ENCODE peak calls at places on chromosomes 11 and 22, in six cellular contexts. One of them, this sample, is unnamed. For H3K27me3 and H3K4me1, the result is how much of the 10 kb centered on the place peaks cover.

GRCh38 chr11:68224606-68225005 is 11.5 kb upstream of the KMT5B start:
- DNase-seq in CD8-positive, alpha-beta T cell: no peak
- DNase-seq in GM23338: no peak
- DNase-seq in endothelial cell of umbilical vein: no peak
- DNase-seq in pancreas: no peak
- DNase-seq in colonic mucosa: no peak
- DNase-seq in this sample: no peak

GRCh38 chr11:67384851-67385366 is 6.9 kb upstream of the RAD9A start:
- DNase-seq in pancreas: no peak
- DNase-seq in endothelial cell of umbilical vein: peak
- DNase-seq in GM23338: no peak
- DNase-seq in CD8-positive, alpha-beta T cell: no peak
- DNase-seq in colonic mucosa: no peak
- DNase-seq in this sample: no peak

GRCh38 chr11:60170566-60170965 is 12.3 kb downstream of the MS4A6A start:
- DNase-seq in GM23338: no peak
- DNase-seq in pancreas: no peak
- DNase-seq in CD8-positive, alpha-beta T cell: no peak
- DNase-seq in colonic mucosa: no peak
- DNase-seq in endothelial cell of umbilical vein: no peak
- DNase-seq in this sample: no peak

GRCh38 chr22:34986461-34986977 is 79.4 kb upstream of the ISX start:
- DNase-seq in endothelial cell of umbilical vein: no peak
- DNase-seq in GM23338: no peak
- DNase-seq in pancreas: no peak
- DNase-seq in CD8-positive, alpha-beta T cell: no peak
- DNase-seq in colonic mucosa: no peak
- DNase-seq in this sample: no peak

GRCh38 chr11:120060512-120060911 is 77.4 kb downstream of the TRIM29 start:
- DNase-seq in CD8-positive, alpha-beta T cell: no peak
- DNase-seq in endothelial cell of umbilical vein: no peak
- DNase-seq in colonic mucosa: no peak
- DNase-seq in pancreas: no peak
- DNase-seq in GM23338: no peak
- DNase-seq in this sample: no peak

GRCh38 chr11:59199546-59200420 is 12.9 kb downstream of the MPEG1 start:
- DNase-seq in colonic mucosa: no peak
- DNase-seq in endothelial cell of umbilical vein: no peak
- DNase-seq in CD8-positive, alpha-beta T cell: no peak
- DNase-seq in GM23338: no peak
- DNase-seq in pancreas: no peak
- DNase-seq in this sample: no peak

GRCh38 chr22:30413745-30414524 is 11.6 kb upstream of the MTFP1 start:
- DNase-seq in CD8-positive, alpha-beta T cell: no peak
- DNase-seq in pancreas: no peak
- DNase-seq in endothelial cell of umbilical vein: no peak
- DNase-seq in colonic mucosa: no peak
- DNase-seq in GM23338: no peak
- DNase-seq in this sample: no peak

GRCh38 chr22:45503816-45504702 is 1.4 kb downstream of the FBLN1 start:
- DNase-seq in endothelial cell of umbilical vein: no peak
- DNase-seq in GM23338: peak
- DNase-seq in colonic mucosa: no peak
- DNase-seq in pancreas: peak
- DNase-seq in CD8-positive, alpha-beta T cell: no peak
- DNase-seq in this sample: no peak

GRCh38 chr22:42994917-42995562 is 19.9 kb downstream of the PACSIN2 start:
- DNase-seq in GM23338: no peak
- DNase-seq in CD8-positive, alpha-beta T cell: no peak
- DNase-seq in endothelial cell of umbilical vein: peak
- DNase-seq in colonic mucosa: peak
- DNase-seq in pancreas: no peak
- DNase-seq in this sample: peak

GRCh38 chr11:125070699-125071254 is 7.7 kb downstream of the SLC37A2 start:
- DNase-seq in pancreas: peak
- DNase-seq in endothelial cell of umbilical vein: peak
- DNase-seq in colonic mucosa: peak
- DNase-seq in CD8-positive, alpha-beta T cell: no peak
- DNase-seq in GM23338: no peak
- DNase-seq in this sample: peak

GRCh38 chr22:44057411-44057987 is 33.4 kb downstream of the PARVB start:
- DNase-seq in CD8-positive, alpha-beta T cell: no peak
- DNase-seq in GM23338: no peak
- DNase-seq in endothelial cell of umbilical vein: no peak
- DNase-seq in pancreas: no peak
- DNase-seq in colonic mucosa: peak
- DNase-seq in this sample: no peak

GRCh38 chr11:32935462-32936029 is 42.9 kb downstream of the QSER1 start:
- DNase-seq in CD8-positive, alpha-beta T cell: no peak
- DNase-seq in GM23338: no peak
- DNase-seq in colonic mucosa: no peak
- DNase-seq in pancreas: no peak
- DNase-seq in endothelial cell of umbilical vein: no peak
- DNase-seq in this sample: no peak

GRCh38 chr22:46148885-46149492 is 1.3 kb upstream of the PPARA start:
- DNase-seq in pancreas: no peak
- DNase-seq in endothelial cell of umbilical vein: no peak
- DNase-seq in colonic mucosa: peak
- DNase-seq in CD8-positive, alpha-beta T cell: no peak
- DNase-seq in GM23338: no peak
- DNase-seq in this sample: no peak

GRCh38 chr11:4493480-4493818 is 11.0 kb downstream of the OR52K1 start:
- DNase-seq in colonic mucosa: no peak
- DNase-seq in CD8-positive, alpha-beta T cell: no peak
- DNase-seq in GM23338: no peak
- DNase-seq in endothelial cell of umbilical vein: no peak
- DNase-seq in pancreas: no peak
- DNase-seq in this sample: no peak

GRCh38 chr11:79617561-79617960 is 176.7 kb upstream of the TENM4 start:
- DNase-seq in colonic mucosa: no peak
- DNase-seq in pancreas: no peak
- DNase-seq in GM23338: no peak
- DNase-seq in endothelial cell of umbilical vein: no peak
- DNase-seq in CD8-positive, alpha-beta T cell: no peak
- DNase-seq in this sample: no peak

GRCh38 chr11:117818036-117818858 is 6.3 kb downstream of the FXYD2 start:
- DNase-seq in GM23338: no peak
- DNase-seq in endothelial cell of umbilical vein: peak
- DNase-seq in colonic mucosa: no peak
- DNase-seq in CD8-positive, alpha-beta T cell: no peak
- DNase-seq in pancreas: no peak
- DNase-seq in this sample: peak

GRCh38 chr11:2314136-2314524 is 12.3 kb downstream of the TSPAN32 start:
- DNase-seq in CD8-positive, alpha-beta T cell: no peak
- DNase-seq in colonic mucosa: no peak
- DNase-seq in endothelial cell of umbilical vein: no peak
- DNase-seq in pancreas: peak
- DNase-seq in GM23338: no peak
- DNase-seq in this sample: no peak

GRCh38 chr11:126544311-126545056 is 189.0 kb downstream of the ST3GAL4 start:
- DNase-seq in endothelial cell of umbilical vein: peak
- DNase-seq in CD8-positive, alpha-beta T cell: no peak
- DNase-seq in colonic mucosa: peak
- DNase-seq in GM23338: peak
- DNase-seq in pancreas: no peak
- DNase-seq in this sample: no peak

GRCh38 chr22:46929046-46929688 is 166.7 kb downstream of the TBC1D22A start:
- DNase-seq in colonic mucosa: no peak
- DNase-seq in CD8-positive, alpha-beta T cell: no peak
- DNase-seq in pancreas: no peak
- DNase-seq in endothelial cell of umbilical vein: no peak
- DNase-seq in GM23338: no peak
- DNase-seq in this sample: no peak

GRCh38 chr11:132158696-132159095 is 788.3 kb downstream of the NTM start:
- DNase-seq in GM23338: no peak
- DNase-seq in CD8-positive, alpha-beta T cell: no peak
- DNase-seq in endothelial cell of umbilical vein: no peak
- DNase-seq in colonic mucosa: no peak
- DNase-seq in pancreas: no peak
- DNase-seq in this sample: no peak

GRCh38 chr22:24230911-24231656 is 13.8 kb downstream of the GGT5 start:
- DNase-seq in endothelial cell of umbilical vein: peak
- DNase-seq in GM23338: peak
- DNase-seq in CD8-positive, alpha-beta T cell: peak
- DNase-seq in colonic mucosa: peak
- DNase-seq in pancreas: peak
- DNase-seq in this sample: peak

GRCh38 chr22:41009222-41009948 is 58.2 kb downstream of the RBX1 start:
- DNase-seq in CD8-positive, alpha-beta T cell: no peak
- DNase-seq in colonic mucosa: peak
- DNase-seq in endothelial cell of umbilical vein: no peak
- DNase-seq in GM23338: no peak
- DNase-seq in pancreas: no peak
- DNase-seq in this sample: no peak

GRCh38 chr11:2930705-2931415 is 1.6 kb upstream of the PHLDA2 start:
- DNase-seq in CD8-positive, alpha-beta T cell: no peak
- DNase-seq in pancreas: peak
- DNase-seq in GM23338: peak
- DNase-seq in endothelial cell of umbilical vein: peak
- DNase-seq in colonic mucosa: peak
- DNase-seq in this sample: peak

GRCh38 chr11:20203836-20204235 is 43.6 kb upstream of the DBX1 start:
- DNase-seq in pancreas: no peak
- DNase-seq in CD8-positive, alpha-beta T cell: no peak
- DNase-seq in colonic mucosa: no peak
- DNase-seq in endothelial cell of umbilical vein: no peak
- DNase-seq in GM23338: no peak
- DNase-seq in this sample: no peak

GRCh38 chr11:20201231-20201630 is 41.0 kb upstream of the DBX1 start:
- DNase-seq in CD8-positive, alpha-beta T cell: no peak
- DNase-seq in GM23338: peak
- DNase-seq in endothelial cell of umbilical vein: no peak
- DNase-seq in colonic mucosa: no peak
- DNase-seq in pancreas: no peak
- DNase-seq in this sample: no peak

GRCh38 chr11:20208622-20209090 is 48.4 kb upstream of the DBX1 start:
- DNase-seq in GM23338: peak
- DNase-seq in colonic mucosa: no peak
- DNase-seq in endothelial cell of umbilical vein: no peak
- DNase-seq in pancreas: no peak
- DNase-seq in CD8-positive, alpha-beta T cell: no peak
- DNase-seq in this sample: peak

GRCh38 chr11:20207781-20208621 is 47.7 kb upstream of the DBX1 start:
- DNase-seq in pancreas: no peak
- DNase-seq in GM23338: peak
- DNase-seq in colonic mucosa: no peak
- DNase-seq in CD8-positive, alpha-beta T cell: no peak
- DNase-seq in endothelial cell of umbilical vein: no peak
- DNase-seq in this sample: peak

DNA sequence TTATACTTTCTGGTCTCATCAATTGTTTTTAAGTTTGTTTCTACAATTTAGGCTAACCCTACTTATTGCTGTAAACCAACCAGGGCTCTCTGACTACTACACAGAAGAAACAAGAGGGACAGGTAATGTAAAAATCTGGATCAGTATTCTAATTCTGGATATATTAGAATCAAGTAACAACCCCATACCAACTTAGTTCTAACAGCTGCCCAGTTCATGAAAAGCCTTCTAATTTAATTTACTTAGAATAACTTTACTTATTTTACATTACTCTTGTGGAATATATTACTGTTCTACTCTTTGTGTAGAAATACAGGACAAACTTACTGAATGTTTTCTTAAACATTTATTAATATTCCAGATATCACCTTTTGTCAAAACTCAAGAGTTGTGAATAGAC is 45.5 kb upstream of the DBX1 start:
- DNase-seq in CD8-positive, alpha-beta T cell: no peak
- DNase-seq in colonic mucosa: no peak
- DNase-seq in endothelial cell of umbilical vein: no peak
- DNase-seq in pancreas: no peak
- DNase-seq in GM23338: no peak
- DNase-seq in this sample: no peak
- H3K27me3 ChIP-seq in CD8-positive, alpha-beta T cell: under half
- H3K27me3 ChIP-seq in colonic mucosa: under half
- H3K27me3 ChIP-seq in endothelial cell of umbilical vein: under half
- H3K27me3 ChIP-seq in pancreas: under half
- H3K27me3 ChIP-seq in GM23338: half or more
- H3K27me3 ChIP-seq in this sample: under half

GRCh38 chr22:31610611-31611010 is 51.4 kb downstream of the PISD start:
- DNase-seq in GM23338: no peak
- DNase-seq in colonic mucosa: no peak
- DNase-seq in pancreas: no peak
- DNase-seq in CD8-positive, alpha-beta T cell: no peak
- DNase-seq in endothelial cell of umbilical vein: no peak
- DNase-seq in this sample: no peak
- H3K27ac ChIP-seq in GM23338: no peak
- H3K27ac ChIP-seq in colonic mucosa: no peak
- H3K27ac ChIP-seq in pancreas: no peak
- H3K27ac ChIP-seq in CD8-positive, alpha-beta T cell: no peak
- H3K27ac ChIP-seq in endothelial cell of umbilical vein: no peak
- H3K27ac ChIP-seq in this sample: no peak

GRCh38 chr22:27129266-27129665 is 471.9 kb downstream of the MIAT start:
- DNase-seq in colonic mucosa: no peak
- DNase-seq in CD8-positive, alpha-beta T cell: no peak
- DNase-seq in pancreas: no peak
- DNase-seq in endothelial cell of umbilical vein: peak
- DNase-seq in GM23338: no peak
- DNase-seq in this sample: no peak

GRCh38 chr22:27132896-27133500 is 475.6 kb downstream of the MIAT start:
- DNase-seq in pancreas: no peak
- DNase-seq in GM23338: no peak
- DNase-seq in CD8-positive, alpha-beta T cell: no peak
- DNase-seq in colonic mucosa: no peak
- DNase-seq in endothelial cell of umbilical vein: no peak
- DNase-seq in this sample: peak

GRCh38 chr22:27133951-27134664 is 476.7 kb downstream of the MIAT start:
- DNase-seq in colonic mucosa: no peak
- DNase-seq in pancreas: no peak
- DNase-seq in GM23338: no peak
- DNase-seq in endothelial cell of umbilical vein: peak
- DNase-seq in CD8-positive, alpha-beta T cell: no peak
- DNase-seq in this sample: no peak

GRCh38 chr22:27130949-27131745 is 473.8 kb downstream of the MIAT start:
- DNase-seq in endothelial cell of umbilical vein: peak
- DNase-seq in colonic mucosa: no peak
- DNase-seq in GM23338: no peak
- DNase-seq in pancreas: no peak
- DNase-seq in CD8-positive, alpha-beta T cell: no peak
- DNase-seq in this sample: no peak

GRCh38 chr22:27132400-27132799 is 475.0 kb downstream of the MIAT start:
- DNase-seq in colonic mucosa: no peak
- DNase-seq in GM23338: no peak
- DNase-seq in CD8-positive, alpha-beta T cell: no peak
- DNase-seq in pancreas: no peak
- DNase-seq in endothelial cell of umbilical vein: no peak
- DNase-seq in this sample: no peak
- H3K4me1 ChIP-seq in colonic mucosa: under half
- H3K4me1 ChIP-seq in GM23338: under half
- H3K4me1 ChIP-seq in CD8-positive, alpha-beta T cell: under half
- H3K4me1 ChIP-seq in pancreas: under half
- H3K4me1 ChIP-seq in endothelial cell of umbilical vein: under half
- H3K4me1 ChIP-seq in this sample: under half

DNA sequence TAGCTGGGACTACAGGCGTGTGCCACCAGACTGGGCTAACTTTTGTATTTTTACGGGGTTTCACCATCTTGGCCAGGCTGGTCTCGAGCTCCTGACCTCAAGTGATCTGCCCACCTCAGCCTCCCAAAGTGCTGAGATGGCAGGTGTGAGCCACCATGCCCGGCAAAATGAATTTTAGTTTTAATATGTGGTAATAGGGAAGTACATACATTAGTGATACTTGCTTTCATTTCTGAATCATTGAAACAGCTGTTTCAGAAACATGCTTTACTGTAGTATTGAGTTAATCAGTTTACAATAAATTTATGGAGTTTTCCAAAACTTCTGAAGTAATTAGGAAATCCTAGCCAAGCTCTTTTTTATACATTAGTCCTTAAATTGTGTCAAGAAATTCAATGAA is 15.6 kb downstream of the PCF11 start:
- DNase-seq in pancreas: no peak
- DNase-seq in colonic mucosa: no peak
- DNase-seq in endothelial cell of umbilical vein: no peak
- DNase-seq in CD8-positive, alpha-beta T cell: no peak
- DNase-seq in GM23338: no peak
- DNase-seq in this sample: no peak
- H3K27me3 ChIP-seq in pancreas: under half
- H3K27me3 ChIP-seq in colonic mucosa: under half
- H3K27me3 ChIP-seq in endothelial cell of umbilical vein: under half
- H3K27me3 ChIP-seq in CD8-positive, alpha-beta T cell: under half
- H3K27me3 ChIP-seq in GM23338: under half
- H3K27me3 ChIP-seq in this sample: under half

This sample was measured in upper lobe of left lung.